ENCODE peak calls at places on chromosomes 16 and 17, in nine cellular contexts. T, I, P, K, J, R, M, U and N are unnamed samples.

GRCh38 chr16:27437946-27438345 is 36.0 kb downstream of the IL21R start:
- DNase-seq in T (no peak), I (no peak), P (no peak), K (no peak), J (peak), R (no peak), M (no peak), U (peak), N (peak)

GRCh38 chr17:43578352-43578698 is 32.2 kb upstream of the ETV4 start:
- DNase-seq in T (no peak), I (no peak), P (no peak), K (no peak), J (no peak), R (no peak), M (no peak), U (no peak), N (no peak)

GRCh38 chr17:7258731-7259554 is 3.3 kb downstream of the CLDN7 start:
- DNase-seq in T (peak), I (no peak), P (no peak), K (no peak), J (no peak), R (no peak), M (no peak), U (no peak), N (no peak)

GRCh38 chr17:82592751-82593589 is 55.3 kb downstream of the WDR45B start:
- DNase-seq in T (peak), I (peak), P (peak), K (peak), J (peak), R (peak), M (peak), U (peak), N (no peak)

GRCh38 chr16:23240994-23241393 is 58.4 kb downstream of the SCNN1G start:
- DNase-seq in T (no peak), I (no peak), P (no peak), K (no peak), J (no peak), R (no peak), M (no peak), U (no peak), N (no peak)

GRCh38 chr17:47317119-47317518 is 6.6 kb upstream of the EFCAB13 start:
- DNase-seq in T (peak), I (no peak), P (no peak), K (no peak), J (peak), R (no peak), M (no peak), U (peak), N (no peak)

GRCh38 chr16:75258807-75259141 is 7.3 kb upstream of the BCAR1 start:
- DNase-seq in T (no peak), I (no peak), P (no peak), K (no peak), J (no peak), R (no peak), M (no peak), U (peak), N (no peak)

GRCh38 chr16:66240996-66241395 is 125.5 kb upstream of the CDH5 start:
- DNase-seq in T (no peak), I (no peak), P (no peak), K (no peak), J (no peak), R (no peak), M (no peak), U (no peak), N (no peak)

GRCh38 chr16:30380072-30380471 is 2.3 kb downstream of the SEPTIN1 start:
- DNase-seq in T (no peak), I (no peak), P (no peak), K (no peak), J (no peak), R (no peak), M (no peak), U (no peak), N (no peak)

GRCh38 chr16:89722392-89723278 is 1.3 kb downstream of the ZNF276 start:
- DNase-seq in T (peak), I (peak), P (peak), K (peak), J (peak), R (peak), M (no peak), U (peak), N (no peak)

GRCh38 chr17:48155889-48156670 is 48.5 kb downstream of the SNX11 start:
- DNase-seq in T (no peak), I (no peak), P (no peak), K (no peak), J (no peak), R (peak), M (no peak), U (peak), N (no peak)

GRCh38 chr17:850828-851759 is 68.9 kb downstream of the MRM3 start:
- DNase-seq in T (peak), I (peak), P (peak), K (no peak), J (peak), R (peak), M (no peak), U (no peak), N (no peak)

GRCh38 chr16:66569827-66570405 is 3.7 kb downstream of the CMTM1 start:
- DNase-seq in T (peak), I (no peak), P (no peak), K (no peak), J (no peak), R (no peak), M (no peak), U (no peak), N (no peak)

GRCh38 chr17:4678448-4679026 is 25.4 kb downstream of the PELP1 start:
- DNase-seq in T (peak), I (no peak), P (no peak), K (no peak), J (no peak), R (no peak), M (peak), U (no peak), N (no peak)

GRCh38 chr16:17467923-17468540 is 2.7 kb downstream of the XYLT1 start:
- DNase-seq in T (peak), I (peak), P (peak), K (peak), J (peak), R (peak), M (peak), U (peak), N (peak)

GRCh38 chr16:79597775-79598174 is 2.8 kb downstream of the MAF start:
- DNase-seq in T (no peak), I (no peak), P (no peak), K (no peak), J (no peak), R (no peak), M (no peak), U (no peak), N (no peak)

GRCh38 chr16:20960899-20961298 is 60.3 kb downstream of the LYRM1 start:
- DNase-seq in T (no peak), I (no peak), P (no peak), K (no peak), J (no peak), R (no peak), M (no peak), U (no peak), N (no peak)

GRCh38 chr17:74380086-74380958 is 13.0 kb downstream of the GPR142 start:
- DNase-seq in T (no peak), I (no peak), P (no peak), K (peak), J (peak), R (peak), M (no peak), U (peak), N (no peak)

GRCh38 chr17:357634-358033 is 5.0 kb upstream of the RPH3AL start:
- DNase-seq in T (no peak), I (no peak), P (no peak), K (no peak), J (no peak), R (no peak), M (no peak), U (no peak), N (no peak)

GRCh38 chr17:75404739-75405364 is 626 bp downstream of the GRB2 start:
- DNase-seq in T (peak), I (peak), P (peak), K (peak), J (peak), R (peak), M (no peak), U (peak), N (peak)

DNA sequence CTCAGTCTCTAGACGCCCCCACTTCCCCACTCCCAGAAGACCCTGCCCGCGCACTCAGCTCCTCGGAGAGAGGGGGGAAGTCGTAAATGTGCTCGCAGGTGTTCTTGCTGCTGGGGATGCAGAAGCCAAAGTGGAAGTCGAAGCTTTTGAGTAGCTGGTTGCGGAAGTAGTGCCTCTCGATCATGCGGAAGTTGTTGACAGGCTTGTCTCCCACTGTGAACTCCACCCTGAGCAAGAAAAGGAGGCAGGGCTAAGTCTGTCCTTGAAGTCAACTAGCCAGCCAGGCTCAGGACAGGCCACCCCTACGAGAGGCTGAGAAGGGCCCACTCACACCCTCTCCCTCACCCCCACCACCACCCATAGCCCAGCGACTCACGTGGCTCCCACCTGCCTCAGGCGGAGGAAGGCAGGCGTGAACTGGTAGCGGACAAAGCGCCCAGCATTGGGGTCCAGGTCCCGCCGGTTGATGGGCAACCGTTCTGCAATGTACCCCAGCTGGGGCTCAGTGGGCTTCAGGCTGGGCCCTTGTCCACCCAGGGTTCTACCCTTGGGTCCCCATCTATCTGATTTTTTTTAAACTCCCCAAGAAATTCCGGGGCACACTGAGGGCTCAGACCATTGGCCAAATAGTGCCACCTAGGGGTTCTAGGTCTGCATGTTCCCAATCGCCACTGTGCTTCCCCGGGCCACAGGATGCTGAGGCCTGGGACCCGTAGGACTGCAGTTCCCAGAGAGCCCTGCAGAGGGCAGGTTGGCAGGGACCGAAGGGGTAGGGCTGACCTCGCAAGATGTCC is 4.6 kb downstream of the UNC119 start:
- DNase-seq in T (peak), I (peak), P (peak), K (peak), J (peak), R (peak), M (no peak), U (peak), N (no peak)
- TF ChIP-seq CTCF in T (peak), I (peak), P (peak), K (peak), J (peak), R (peak), M (peak), U (peak), N (peak)

GRCh38 chr16:2028146-2028545 is 1.4 kb downstream of the NHERF2 start:
- DNase-seq in T (no peak), I (no peak), P (no peak), K (no peak), J (no peak), R (no peak), M (no peak), U (no peak), N (no peak)
- H3K27ac ChIP-seq in T (peak), I (peak), P (peak), K (peak), J (peak), R (no peak), M (no peak), U (no peak), N (no peak)

GRCh38 chr17:14202388-14203166 is 34.1 kb downstream of the CDRT15 start:
- DNase-seq in T (no peak), I (no peak), P (no peak), K (no peak), J (no peak), R (no peak), M (no peak), U (no peak), N (no peak)

GRCh38 chr17:14204546-14204945 is 32.1 kb downstream of the CDRT15 start:
- DNase-seq in T (no peak), I (no peak), P (no peak), K (no peak), J (no peak), R (no peak), M (no peak), U (no peak), N (no peak)

GRCh38 chr17:14201595-14201994 is 35.1 kb downstream of the CDRT15 start:
- DNase-seq in T (no peak), I (no peak), P (no peak), K (no peak), J (no peak), R (no peak), M (no peak), U (no peak), N (no peak)

GRCh38 chr17:14204084-14204483 is 32.6 kb downstream of the CDRT15 start:
- DNase-seq in T (no peak), I (no peak), P (no peak), K (no peak), J (no peak), R (no peak), M (no peak), U (no peak), N (no peak)

DNA sequence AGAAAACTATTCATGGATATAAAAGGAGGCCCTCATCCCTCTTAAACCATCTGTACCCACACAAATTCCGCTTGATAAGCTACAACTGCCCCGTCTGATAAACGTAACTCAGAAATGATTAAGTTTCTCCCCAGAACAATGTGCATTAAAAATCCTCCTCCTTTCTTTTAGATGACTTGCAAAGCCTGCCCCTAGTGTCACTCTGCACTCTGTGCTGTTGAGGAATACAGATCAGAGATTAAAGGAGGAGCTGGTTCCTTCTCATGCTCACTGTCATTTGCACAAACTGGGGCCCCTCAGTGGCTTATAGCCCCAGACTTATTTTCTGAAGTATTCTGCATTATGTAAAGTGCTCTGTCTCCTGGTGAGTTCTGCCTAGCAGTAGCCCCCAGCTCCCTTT is 33.3 kb downstream of the CDRT15 start:
- DNase-seq in T (peak), I (no peak), P (no peak), K (no peak), J (no peak), R (peak), M (no peak), U (no peak), N (no peak)
- TF ChIP-seq CTCF in T (peak), I (peak), P (peak), K (no peak), J (no peak), R (peak), M (peak), U (peak), N (no peak)

GRCh38 chr17:63497708-63498483 is 21.0 kb downstream of the ACE start:
- DNase-seq in T (peak), I (no peak), P (no peak), K (no peak), J (no peak), R (peak), M (no peak), U (peak), N (no peak)

GRCh38 chr17:63498621-63499195 is 21.8 kb downstream of the ACE start:
- DNase-seq in T (peak), I (no peak), P (no peak), K (no peak), J (no peak), R (no peak), M (peak), U (no peak), N (no peak)

GRCh38 chr17:63500548-63501390 is 22.4 kb upstream of the KCNH6 start:
- DNase-seq in T (no peak), I (no peak), P (no peak), K (no peak), J (no peak), R (no peak), M (no peak), U (no peak), N (no peak)

GRCh38 chr17:63506627-63507026 is 16.5 kb upstream of the KCNH6 start:
- DNase-seq in T (no peak), I (no peak), P (no peak), K (no peak), J (no peak), R (no peak), M (no peak), U (no peak), N (no peak)

DNA sequence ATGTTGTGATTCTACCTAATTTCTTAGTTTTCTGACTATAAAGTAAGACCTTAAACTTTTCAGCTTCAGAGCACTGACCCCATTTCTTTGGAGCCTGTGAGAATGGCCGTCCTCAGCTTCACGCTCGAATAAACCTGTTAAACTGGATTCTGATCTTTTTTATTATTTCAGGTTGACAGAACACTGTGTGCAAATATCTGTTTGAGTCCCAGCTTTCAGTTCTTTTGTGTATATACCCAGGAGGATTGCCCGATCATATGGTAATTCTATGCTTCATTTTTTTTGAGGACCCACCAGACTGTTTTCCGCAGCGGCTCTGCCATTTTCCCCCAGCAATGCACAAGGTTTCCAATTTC is 19.9 kb upstream of the KCNH6 start:
- DNase-seq in T (no peak), I (no peak), P (no peak), K (no peak), J (no peak), R (no peak), M (no peak), U (no peak), N (no peak)
- H3K27ac ChIP-seq in T (no peak), I (no peak), P (no peak), K (no peak), J (no peak), R (no peak), M (no peak), U (no peak), N (no peak)